ENCODE peak calls at places on chromosomes 6 and 20, in four cellular contexts. L, M, A and D are unnamed samples.

GRCh38 chr6:45420909-45421699 is 43.4 kb upstream of the SUPT3H start:
- DNase-seq in L (no peak), A (no peak), M (no peak), D (no peak)

GRCh38 chr20:5349448-5349847 is 32.7 kb upstream of the PROKR2 start:
- DNase-seq in A (no peak), L (no peak), M (no peak), D (no peak)

GRCh38 chr6:56223995-56224394 is 23.4 kb downstream of the COL21A1 start:
- DNase-seq in L (no peak), A (no peak), M (no peak), D (no peak)

GRCh38 chr6:96505363-96505762 is 16.2 kb upstream of the UFL1 start:
- DNase-seq in M (no peak), A (no peak), L (no peak), D (no peak)

GRCh38 chr20:46051556-46052323 is 22.7 kb downstream of the SLC12A5 start:
- DNase-seq in A (no peak), M (no peak), L (peak; percentile 36), D (no peak)

GRCh38 chr6:20400476-20401402 is 940 bp upstream of the E2F3 start:
- DNase-seq in M (peak; percentile 10), L (peak; percentile 94), A (peak; percentile 59), D (peak; percentile 25)

GRCh38 chr6:158321960-158322359 is 9.7 kb downstream of the TULP4 start:
- DNase-seq in L (no peak), M (no peak), A (no peak), D (no peak)

GRCh38 chr6:132933085-132933484 is 118.7 kb downstream of the RPS12 start:
- DNase-seq in L (no peak), A (no peak), M (no peak), D (no peak)

GRCh38 chr6:6319947-6320811 is at the start of gene F13A1:
- DNase-seq in L (no peak), A (no peak), M (no peak), D (no peak)

GRCh38 chr6:25331085-25331685 is 52.0 kb downstream of the CARMIL1 start:
- DNase-seq in L (no peak), A (no peak), M (no peak), D (no peak)

GRCh38 chr6:106763361-106763760 is 134.0 kb downstream of the QRSL1 start:
- DNase-seq in L (no peak), M (no peak), A (no peak), D (no peak)

GRCh38 chr6:170273681-170274080 is 17.2 kb downstream of the DLL1 start:
- DNase-seq in M (no peak), L (no peak), A (no peak), D (no peak)

GRCh38 chr6:46781478-46782378 is 11.5 kb upstream of the MEP1A start:
- DNase-seq in A (peak; percentile 10), L (peak; percentile 59), M (no peak), D (peak; percentile 27)

GRCh38 chr6:147868493-147869222 is 360.2 kb downstream of the SAMD5 start:
- DNase-seq in A (no peak), M (no peak), L (no peak), D (no peak)

GRCh38 chr6:24431045-24431451 is 28.3 kb downstream of the MRS2 start:
- DNase-seq in A (peak; percentile 2), M (no peak), L (peak; percentile 71), D (peak; percentile 17)

GRCh38 chr6:16404456-16404855 is 166.1 kb downstream of the GMPR start:
- DNase-seq in A (no peak), L (no peak), M (no peak), D (no peak)

GRCh38 chr20:43988867-43989266 is 74.2 kb downstream of the TOX2 start:
- DNase-seq in A (no peak), M (no peak), L (no peak), D (no peak)

GRCh38 chr20:31835977-31836852 is 9.2 kb downstream of the FOXS1 start:
- DNase-seq in A (peak; percentile 21), L (peak; percentile 88), M (peak; percentile 10), D (peak; percentile 40)

GRCh38 chr6:119350202-119351004 is 842 bp upstream of the MAN1A1 start:
- DNase-seq in M (no peak), A (peak; percentile 53), L (peak; percentile 57), D (peak; percentile 65)

GRCh38 chr6:96939019-96939805 is 14.7 kb downstream of the KLHL32 start:
- DNase-seq in A (peak; percentile 14), M (no peak), L (peak; percentile 45), D (peak; percentile 59)

GRCh38 chr6:142413111-142413510 is 111.3 kb downstream of the ADGRG6 start:
- DNase-seq in M (no peak), A (no peak), L (no peak), D (no peak)

GRCh38 chr6:20117474-20117873 is 94.8 kb downstream of the MBOAT1 start:
- DNase-seq in M (no peak), L (no peak), A (no peak), D (no peak)

GRCh38 chr6:22600059-22600458 is 30.7 kb downstream of the HDGFL1 start:
- DNase-seq in L (no peak), M (no peak), A (no peak), D (no peak)